ENCODE peak calls at places on chromosome 3, in four cellular contexts. M, K, Q and U are unnamed samples. For H3K4me1, the result is how much of the 10 kb centered on the place peaks cover.

GRCh38 chr3:137768361-137769320 is 4.5 kb downstream of the SOX14 start:
- DNase-seq in M (peak), Q (no peak), K (no peak), U (peak)

GRCh38 chr3:123449092-123449985 is 449 bp upstream of the ADCY5 start:
- DNase-seq in M (peak), Q (peak), K (peak), U (no peak)

GRCh38 chr3:126197343-126197742 is 17.0 kb upstream of the ALDH1L1 start:
- DNase-seq in M (no peak), Q (no peak), K (no peak), U (no peak)

GRCh38 chr3:60010778-60011177 is 961.0 kb upstream of the CFAP20DC start:
- DNase-seq in M (no peak), Q (no peak), K (no peak), U (no peak)

GRCh38 chr3:197953881-197954280 is 3.9 kb downstream of the RPL35A start:
- DNase-seq in K (no peak), M (no peak), Q (peak), U (no peak)

GRCh38 chr3:10198761-10199688 is 34.3 kb downstream of the IRAK2 start:
- DNase-seq in K (peak), Q (no peak), M (no peak), U (no peak)

GRCh38 chr3:40192628-40193027 is 116.9 kb upstream of the EIF1B start:
- DNase-seq in K (peak), Q (no peak), M (no peak), U (no peak)

GRCh38 chr3:134476306-134476705 is 9.5 kb downstream of the ANAPC13 start:
- DNase-seq in K (no peak), Q (no peak), M (no peak), U (no peak)

GRCh38 chr3:33096103-33096868 is 660 bp downstream of the GLB1 start:
- DNase-seq in M (peak), K (peak), Q (peak), U (peak)

GRCh38 chr3:165202995-165203394 is 6.8 kb upstream of the SLITRK3 start:
- DNase-seq in K (no peak), Q (no peak), M (no peak), U (no peak)

GRCh38 chr3:107892960-107893359 is 197.9 kb downstream of the CD47 start:
- DNase-seq in K (no peak), M (no peak), Q (no peak), U (no peak)

GRCh38 chr3:100006570-100007271 is 107.6 kb downstream of the FILIP1L start:
- DNase-seq in M (no peak), Q (no peak), K (peak), U (no peak)
- TF ChIP-seq CTCF in M (peak), Q (no peak), K (no peak), U (no peak)

GRCh38 chr3:152382312-152383135 is 113.8 kb downstream of the MBNL1 start:
- DNase-seq in K (no peak), Q (no peak), M (no peak), U (no peak)

GRCh38 chr3:152381881-152382295 is 113.2 kb downstream of the MBNL1 start:
- DNase-seq in K (no peak), Q (no peak), M (no peak), U (no peak)

GRCh38 chr3:152384412-152384811 is 115.7 kb downstream of the MBNL1 start:
- DNase-seq in M (no peak), K (no peak), Q (no peak), U (no peak)

GRCh38 chr3:152385761-152386160 is 117.0 kb downstream of the MBNL1 start:
- DNase-seq in M (no peak), Q (no peak), K (peak), U (no peak)

DNA sequence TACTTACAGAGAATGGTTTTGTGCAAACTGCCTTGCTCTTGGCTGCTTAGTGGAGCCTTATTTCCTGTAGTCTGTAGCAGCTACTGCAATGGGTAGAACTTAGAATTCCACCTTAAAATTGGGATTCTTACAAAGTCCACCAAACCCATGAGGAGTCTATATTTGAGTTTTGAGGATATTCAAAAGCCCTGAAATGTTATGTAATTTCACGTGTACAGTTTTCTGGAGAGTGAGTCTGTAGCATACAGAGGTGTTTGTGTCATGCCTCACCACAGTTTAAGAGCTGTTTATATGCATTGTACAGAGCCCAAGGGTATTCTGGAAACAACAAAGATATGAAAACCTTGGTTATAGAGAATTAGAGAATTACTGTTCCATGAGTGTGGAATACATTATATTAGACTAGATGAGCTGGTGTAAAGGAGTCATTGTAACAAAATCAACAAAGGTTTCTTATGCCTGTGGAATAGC is 114.4 kb downstream of the MBNL1 start:
- DNase-seq in M (no peak), Q (no peak), K (no peak), U (no peak)
- H3K4me3 ChIP-seq in M (no peak), Q (no peak), K (peak), U (no peak)

GRCh38 chr3:157096328-157096727 is 63.6 kb downstream of the CCNL1 start:
- DNase-seq in M (no peak), Q (no peak), K (no peak), U (no peak)
- H3K4me1 ChIP-seq in M (under half), Q (half or more), K (under half), U (under half)

GRCh38 chr3:127589600-127590281 is 792 bp downstream of the TPRA1 start:
- DNase-seq in M (no peak), Q (peak), K (no peak), U (no peak)

GRCh38 chr3:127588675-127589577 is 1.6 kb downstream of the TPRA1 start:
- DNase-seq in M (no peak), K (no peak), Q (peak), U (peak)

GRCh38 chr3:127593187-127593586 is 2.7 kb upstream of the TPRA1 start:
- DNase-seq in K (no peak), Q (no peak), M (no peak), U (no peak)

GRCh38 chr3:127590282-127590592 is 296 bp downstream of the TPRA1 start:
- DNase-seq in Q (no peak), K (no peak), M (peak), U (no peak)

GRCh38 chr3:127590593-127591477 is at the start of gene TPRA1:
- DNase-seq in K (peak), M (peak), Q (peak), U (peak)
- TF ChIP-seq CTCF in K (peak), M (peak), Q (no peak), U (peak)

GRCh38 chr3:66392966-66393485 is 107.8 kb downstream of the LRIG1 start:
- DNase-seq in M (no peak), Q (no peak), K (no peak), U (no peak)
- H3K4me3 ChIP-seq in M (no peak), Q (no peak), K (no peak), U (no peak)

GRCh38 chr3:141237701-141238521 is 6.3 kb downstream of the PXYLP1 start:
- DNase-seq in M (no peak), Q (peak), K (no peak), U (no peak)
- H3K4me1 ChIP-seq in M (under half), Q (under half), K (under half), U (under half)

GRCh38 chr3:185280572-185281365 is 26.9 kb upstream of the EHHADH start:
- DNase-seq in Q (peak), K (peak), M (peak), U (no peak)
- TF ChIP-seq CTCF in Q (peak), K (peak), M (peak), U (peak)

DNA sequence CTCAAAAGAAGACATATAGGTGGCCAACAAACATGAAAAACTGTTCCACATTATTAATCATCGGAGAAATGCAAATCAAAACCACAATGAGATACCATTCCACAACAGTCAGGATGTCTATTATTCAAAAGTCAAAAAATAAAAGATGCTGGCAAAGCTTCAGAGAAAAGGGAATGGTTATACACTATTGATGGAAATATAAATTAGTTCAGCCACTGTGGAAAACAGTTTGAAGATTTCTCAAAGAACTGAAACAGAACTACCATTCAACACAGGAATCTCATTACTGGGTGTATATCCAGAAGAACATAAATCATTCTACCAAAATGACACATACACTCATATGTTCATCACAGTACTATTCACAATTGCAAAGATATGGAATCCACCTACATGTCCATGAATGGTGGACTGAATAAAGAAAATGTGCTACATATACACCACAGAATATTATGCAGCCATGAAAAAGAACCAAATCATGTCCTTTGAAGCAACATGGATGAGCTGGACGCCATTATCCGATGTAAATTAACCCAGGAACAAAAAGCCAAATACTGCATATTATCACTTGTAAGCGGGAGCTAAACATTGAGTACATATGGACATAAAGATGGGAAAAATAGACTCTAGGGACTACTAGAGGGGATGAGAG is 32.7 kb upstream of the DGKG start:
- DNase-seq in M (no peak), K (no peak), Q (no peak), U (no peak)
- H3K4me3 ChIP-seq in M (no peak), K (no peak), Q (no peak), U (no peak)